ENCODE peak calls at places on chromosomes 16 and 17, in seven cellular contexts. One of them, this sample, is unnamed.

GRCh38 chr17:77160877-77161530 is 20.2 kb downstream of the SEC14L1 start:
- DNase-seq in stimulated activated CD8-positive, alpha-beta memory T cell treated with anti-CD3 and anti-CD28 coated beads, Interleukin-4, amount 100 ng/mL, for 48 hours: no peak
- DNase-seq in H9: no peak
- DNase-seq in A549: no peak
- DNase-seq in left ventricle myocardium inferior: no peak
- DNase-seq in cardiac fibroblast: no peak
- DNase-seq in ovary: no peak
- DNase-seq in this sample: no peak

GRCh38 chr16:912684-913613 is 57.8 kb downstream of the LMF1 start:
- DNase-seq in stimulated activated CD8-positive, alpha-beta memory T cell treated with anti-CD3 and anti-CD28 coated beads, Interleukin-4, amount 100 ng/mL, for 48 hours: no peak
- DNase-seq in H9: no peak
- DNase-seq in A549: no peak
- DNase-seq in left ventricle myocardium inferior: no peak
- DNase-seq in cardiac fibroblast: no peak
- DNase-seq in ovary: no peak
- DNase-seq in this sample: no peak

GRCh38 chr17:76213491-76213890 is 26.8 kb downstream of the RNF157 start:
- DNase-seq in stimulated activated CD8-positive, alpha-beta memory T cell treated with anti-CD3 and anti-CD28 coated beads, Interleukin-4, amount 100 ng/mL, for 48 hours: no peak
- DNase-seq in H9: peak
- DNase-seq in A549: no peak
- DNase-seq in left ventricle myocardium inferior: no peak
- DNase-seq in cardiac fibroblast: no peak
- DNase-seq in ovary: no peak
- DNase-seq in this sample: no peak

GRCh38 chr17:69608808-69609494 is 194.5 kb downstream of the MAP2K6 start:
- DNase-seq in stimulated activated CD8-positive, alpha-beta memory T cell treated with anti-CD3 and anti-CD28 coated beads, Interleukin-4, amount 100 ng/mL, for 48 hours: no peak
- DNase-seq in H9: no peak
- DNase-seq in A549: peak
- DNase-seq in left ventricle myocardium inferior: no peak
- DNase-seq in cardiac fibroblast: peak
- DNase-seq in ovary: no peak
- DNase-seq in this sample: peak

GRCh38 chr16:68493412-68494070 is 45.2 kb upstream of the SMPD3 start:
- DNase-seq in stimulated activated CD8-positive, alpha-beta memory T cell treated with anti-CD3 and anti-CD28 coated beads, Interleukin-4, amount 100 ng/mL, for 48 hours: no peak
- DNase-seq in H9: no peak
- DNase-seq in A549: no peak
- DNase-seq in left ventricle myocardium inferior: no peak
- DNase-seq in cardiac fibroblast: no peak
- DNase-seq in ovary: no peak
- DNase-seq in this sample: no peak

GRCh38 chr17:78991906-78992532 is 12.3 kb upstream of the LGALS3BP start:
- DNase-seq in stimulated activated CD8-positive, alpha-beta memory T cell treated with anti-CD3 and anti-CD28 coated beads, Interleukin-4, amount 100 ng/mL, for 48 hours: no peak
- DNase-seq in H9: no peak
- DNase-seq in A549: no peak
- DNase-seq in left ventricle myocardium inferior: peak
- DNase-seq in cardiac fibroblast: no peak
- DNase-seq in ovary: peak
- DNase-seq in this sample: no peak

GRCh38 chr17:40106760-40107265 is 6.4 kb upstream of the NR1D1 start:
- DNase-seq in stimulated activated CD8-positive, alpha-beta memory T cell treated with anti-CD3 and anti-CD28 coated beads, Interleukin-4, amount 100 ng/mL, for 48 hours: no peak
- DNase-seq in H9: peak
- DNase-seq in A549: no peak
- DNase-seq in left ventricle myocardium inferior: peak
- DNase-seq in cardiac fibroblast: no peak
- DNase-seq in ovary: peak
- DNase-seq in this sample: no peak

GRCh38 chr16:72986011-72986410 is 61.9 kb downstream of the ZFHX3 start:
- DNase-seq in stimulated activated CD8-positive, alpha-beta memory T cell treated with anti-CD3 and anti-CD28 coated beads, Interleukin-4, amount 100 ng/mL, for 48 hours: no peak
- DNase-seq in H9: no peak
- DNase-seq in A549: no peak
- DNase-seq in left ventricle myocardium inferior: peak
- DNase-seq in cardiac fibroblast: peak
- DNase-seq in ovary: peak
- DNase-seq in this sample: no peak

GRCh38 chr17:71470062-71470461 is 650.8 kb upstream of the SOX9 start:
- DNase-seq in stimulated activated CD8-positive, alpha-beta memory T cell treated with anti-CD3 and anti-CD28 coated beads, Interleukin-4, amount 100 ng/mL, for 48 hours: no peak
- DNase-seq in H9: no peak
- DNase-seq in A549: no peak
- DNase-seq in left ventricle myocardium inferior: no peak
- DNase-seq in cardiac fibroblast: no peak
- DNase-seq in ovary: no peak
- DNase-seq in this sample: no peak

GRCh38 chr17:245611-246010 is 64.2 kb upstream of the DOC2B start:
- DNase-seq in stimulated activated CD8-positive, alpha-beta memory T cell treated with anti-CD3 and anti-CD28 coated beads, Interleukin-4, amount 100 ng/mL, for 48 hours: no peak
- DNase-seq in H9: no peak
- DNase-seq in A549: no peak
- DNase-seq in left ventricle myocardium inferior: peak
- DNase-seq in cardiac fibroblast: no peak
- DNase-seq in ovary: no peak
- DNase-seq in this sample: no peak

GRCh38 chr16:53132406-53132805 is 77.6 kb downstream of the CHD9 start:
- DNase-seq in stimulated activated CD8-positive, alpha-beta memory T cell treated with anti-CD3 and anti-CD28 coated beads, Interleukin-4, amount 100 ng/mL, for 48 hours: no peak
- DNase-seq in H9: no peak
- DNase-seq in A549: no peak
- DNase-seq in left ventricle myocardium inferior: no peak
- DNase-seq in cardiac fibroblast: peak
- DNase-seq in ovary: no peak
- DNase-seq in this sample: no peak

GRCh38 chr17:80920406-80920805 is 71.2 kb upstream of the CHMP6 start:
- DNase-seq in stimulated activated CD8-positive, alpha-beta memory T cell treated with anti-CD3 and anti-CD28 coated beads, Interleukin-4, amount 100 ng/mL, for 48 hours: no peak
- DNase-seq in H9: no peak
- DNase-seq in A549: no peak
- DNase-seq in left ventricle myocardium inferior: no peak
- DNase-seq in cardiac fibroblast: peak
- DNase-seq in ovary: peak
- DNase-seq in this sample: peak

GRCh38 chr17:65527857-65528591 is 33.4 kb downstream of the AXIN2 start:
- DNase-seq in stimulated activated CD8-positive, alpha-beta memory T cell treated with anti-CD3 and anti-CD28 coated beads, Interleukin-4, amount 100 ng/mL, for 48 hours: no peak
- DNase-seq in H9: peak
- DNase-seq in A549: no peak
- DNase-seq in left ventricle myocardium inferior: no peak
- DNase-seq in cardiac fibroblast: no peak
- DNase-seq in ovary: no peak
- DNase-seq in this sample: no peak

GRCh38 chr16:48913384-48913783 is 303.4 kb upstream of the N4BP1 start:
- DNase-seq in stimulated activated CD8-positive, alpha-beta memory T cell treated with anti-CD3 and anti-CD28 coated beads, Interleukin-4, amount 100 ng/mL, for 48 hours: no peak
- DNase-seq in H9: no peak
- DNase-seq in A549: no peak
- DNase-seq in left ventricle myocardium inferior: no peak
- DNase-seq in cardiac fibroblast: no peak
- DNase-seq in ovary: no peak
- DNase-seq in this sample: no peak

GRCh38 chr16:53913082-53913870 is 209.3 kb downstream of the FTO start:
- DNase-seq in stimulated activated CD8-positive, alpha-beta memory T cell treated with anti-CD3 and anti-CD28 coated beads, Interleukin-4, amount 100 ng/mL, for 48 hours: peak
- DNase-seq in H9: no peak
- DNase-seq in A549: peak
- DNase-seq in left ventricle myocardium inferior: no peak
- DNase-seq in cardiac fibroblast: peak
- DNase-seq in ovary: no peak
- DNase-seq in this sample: peak

GRCh38 chr17:44820631-44821196 is 9.4 kb downstream of the GJC1 start:
- DNase-seq in stimulated activated CD8-positive, alpha-beta memory T cell treated with anti-CD3 and anti-CD28 coated beads, Interleukin-4, amount 100 ng/mL, for 48 hours: no peak
- DNase-seq in H9: no peak
- DNase-seq in A549: peak
- DNase-seq in left ventricle myocardium inferior: no peak
- DNase-seq in cardiac fibroblast: peak
- DNase-seq in ovary: no peak
- DNase-seq in this sample: peak

GRCh38 chr17:81523139-81524062 is 4.8 kb upstream of the FSCN2 start:
- DNase-seq in stimulated activated CD8-positive, alpha-beta memory T cell treated with anti-CD3 and anti-CD28 coated beads, Interleukin-4, amount 100 ng/mL, for 48 hours: no peak
- DNase-seq in H9: peak
- DNase-seq in A549: no peak
- DNase-seq in left ventricle myocardium inferior: no peak
- DNase-seq in cardiac fibroblast: no peak
- DNase-seq in ovary: no peak
- DNase-seq in this sample: peak

GRCh38 chr16:1959269-1960039 is at the start of gene NDUFB10:
- DNase-seq in stimulated activated CD8-positive, alpha-beta memory T cell treated with anti-CD3 and anti-CD28 coated beads, Interleukin-4, amount 100 ng/mL, for 48 hours: peak
- DNase-seq in H9: peak
- DNase-seq in A549: peak
- DNase-seq in left ventricle myocardium inferior: peak
- DNase-seq in cardiac fibroblast: peak
- DNase-seq in ovary: peak
- DNase-seq in this sample: peak

GRCh38 chr16:29806641-29807425 is 504 bp downstream of the MAZ start:
- DNase-seq in stimulated activated CD8-positive, alpha-beta memory T cell treated with anti-CD3 and anti-CD28 coated beads, Interleukin-4, amount 100 ng/mL, for 48 hours: peak
- DNase-seq in H9: peak
- DNase-seq in A549: peak
- DNase-seq in left ventricle myocardium inferior: peak
- DNase-seq in cardiac fibroblast: peak
- DNase-seq in ovary: peak
- DNase-seq in this sample: no peak

GRCh38 chr17:31753011-31753410 is 106.0 kb downstream of the COPRS start:
- DNase-seq in stimulated activated CD8-positive, alpha-beta memory T cell treated with anti-CD3 and anti-CD28 coated beads, Interleukin-4, amount 100 ng/mL, for 48 hours: no peak
- DNase-seq in H9: no peak
- DNase-seq in A549: no peak
- DNase-seq in left ventricle myocardium inferior: no peak
- DNase-seq in cardiac fibroblast: no peak
- DNase-seq in ovary: no peak
- DNase-seq in this sample: no peak

GRCh38 chr17:30831257-30831656 is 509 bp upstream of the ATAD5 start:
- DNase-seq in stimulated activated CD8-positive, alpha-beta memory T cell treated with anti-CD3 and anti-CD28 coated beads, Interleukin-4, amount 100 ng/mL, for 48 hours: no peak
- DNase-seq in H9: peak
- DNase-seq in A549: peak
- DNase-seq in left ventricle myocardium inferior: no peak
- DNase-seq in cardiac fibroblast: peak
- DNase-seq in ovary: no peak
- DNase-seq in this sample: peak

GRCh38 chr16:52528393-52529080 is 18.4 kb downstream of the TOX3 start:
- DNase-seq in stimulated activated CD8-positive, alpha-beta memory T cell treated with anti-CD3 and anti-CD28 coated beads, Interleukin-4, amount 100 ng/mL, for 48 hours: no peak
- DNase-seq in H9: no peak
- DNase-seq in A549: no peak
- DNase-seq in left ventricle myocardium inferior: no peak
- DNase-seq in cardiac fibroblast: no peak
- DNase-seq in ovary: no peak
- DNase-seq in this sample: no peak

GRCh38 chr16:29757950-29758466 is 12.2 kb upstream of the C16orf54 start:
- DNase-seq in stimulated activated CD8-positive, alpha-beta memory T cell treated with anti-CD3 and anti-CD28 coated beads, Interleukin-4, amount 100 ng/mL, for 48 hours: no peak
- DNase-seq in H9: no peak
- DNase-seq in A549: no peak
- DNase-seq in left ventricle myocardium inferior: no peak
- DNase-seq in cardiac fibroblast: peak
- DNase-seq in ovary: peak
- DNase-seq in this sample: peak

GRCh38 chr16:89066746-89067145 is 26.9 kb upstream of the ACSF3 start:
- DNase-seq in stimulated activated CD8-positive, alpha-beta memory T cell treated with anti-CD3 and anti-CD28 coated beads, Interleukin-4, amount 100 ng/mL, for 48 hours: no peak
- DNase-seq in H9: no peak
- DNase-seq in A549: no peak
- DNase-seq in left ventricle myocardium inferior: no peak
- DNase-seq in cardiac fibroblast: no peak
- DNase-seq in ovary: no peak
- DNase-seq in this sample: no peak